ENCODE peak calls at places on chromosomes 1 and 21, in ten cellular contexts. V is NCI-H774; T is H7; W is psoas muscle; F is activated CD4-positive, alpha-beta T cell treated with anti-CD3 and anti-CD28 coated beads, Interleukin-2, amount 50 U/mL, for 1 hour; O is NCI-H1436 treated with DMSO at 0.1 percent for 48 hours; C is HTR-8/SVneo; J is M059J; H is activated T-cell treated with anti-CD3 and anti-CD28 coated beads for 1 hour; X is bronchial epithelial cell. R is an unnamed sample.

GRCh38 chr1:8495928-8496401 is 178.1 kb downstream of the SLC45A1 start:
- DNase-seq in V (no peak), T (no peak), W (no peak), F (no peak), O (no peak), C (no peak), J (peak; percentile 60), H (no peak), X (peak; percentile 39), R (peak; percentile 5)

GRCh38 chr1:186325239-186325638 is 49.8 kb downstream of the TPR start:
- DNase-seq in V (no peak), T (no peak), W (no peak), F (no peak), O (no peak), C (no peak), J (no peak), H (no peak), X (peak; percentile 26), R (no peak)

GRCh38 chr1:65209005-65209885 is 61.2 kb downstream of the AK4 start:
- DNase-seq in V (peak; percentile 41), T (peak; percentile 37), W (no peak), F (no peak), O (no peak), C (peak; percentile 54), J (peak; percentile 53), H (no peak), X (peak; percentile 45), R (no peak)

GRCh38 chr1:52460686-52461085 is 56.3 kb downstream of the PRPF38A start:
- DNase-seq in V (no peak), T (no peak), W (no peak), F (no peak), O (no peak), C (peak; percentile 5), J (peak; percentile 6), H (no peak), X (peak; percentile 70), R (no peak)

GRCh38 chr1:116988248-116988647 is 13.3 kb upstream of the CD101 start:
- DNase-seq in V (no peak), T (no peak), W (no peak), F (no peak), O (no peak), C (no peak), J (peak; percentile 86), H (no peak), X (peak; percentile 29), R (no peak)

GRCh38 chr1:186155594-186155993 is 219.5 kb downstream of the TPR start:
- DNase-seq in V (no peak), T (peak; percentile 10), W (no peak), F (no peak), O (no peak), C (peak; percentile 36), J (peak; percentile 77), H (no peak), X (peak; percentile 82), R (no peak)

GRCh38 chr21:41234574-41234973 is 66.6 kb downstream of the BACE2 start:
- DNase-seq in V (no peak), T (no peak), W (no peak), F (no peak), O (no peak), C (no peak), J (no peak), H (no peak), X (no peak), R (no peak)

GRCh38 chr1:119475866-119476439 is 31.1 kb upstream of the HSD3B1 start:
- DNase-seq in V (peak; percentile 26), T (peak; percentile 66), W (no peak), F (no peak), O (no peak), C (peak; percentile 30), J (peak; percentile 42), H (no peak), X (peak; percentile 66), R (no peak)

GRCh38 chr21:45974073-45975016 is 7.2 kb upstream of the COL6A1 start:
- DNase-seq in V (no peak), T (peak; percentile 90), W (peak; percentile 80), F (no peak), O (no peak), C (peak; percentile 64), J (peak; percentile 95), H (no peak), X (no peak), R (no peak)

GRCh38 chr1:17053071-17053684 is 654 bp downstream of the SDHB start:
- DNase-seq in V (no peak), T (no peak), W (no peak), F (no peak), O (no peak), C (no peak), J (no peak), H (no peak), X (no peak), R (no peak)

GRCh38 chr1:214640431-214641213 is 37.6 kb downstream of the CENPF start:
- DNase-seq in V (no peak), T (no peak), W (no peak), F (no peak), O (no peak), C (no peak), J (no peak), H (no peak), X (no peak), R (no peak)

GRCh38 chr1:118661769-118662320 is 326.3 kb downstream of the TBX15 start:
- DNase-seq in V (no peak), T (no peak), W (no peak), F (no peak), O (no peak), C (no peak), J (peak; percentile 47), H (no peak), X (no peak), R (no peak)

GRCh38 chr1:170305777-170306299 is 160.1 kb downstream of the NTMT2 start:
- DNase-seq in V (no peak), T (no peak), W (no peak), F (no peak), O (no peak), C (no peak), J (no peak), H (no peak), X (no peak), R (no peak)

GRCh38 chr1:51192213-51192843 is 43.7 kb upstream of the RNF11 start:
- DNase-seq in V (peak; percentile 66), T (peak; percentile 51), W (peak; percentile 70), F (peak; percentile 54), O (no peak), C (peak; percentile 44), J (peak; percentile 75), H (peak; percentile 42), X (peak; percentile 67), R (peak; percentile 44)

GRCh38 chr1:169866577-169866976 is 27.1 kb downstream of the SCYL3 start:
- DNase-seq in V (no peak), T (no peak), W (no peak), F (no peak), O (no peak), C (no peak), J (no peak), H (no peak), X (no peak), R (no peak)

GRCh38 chr1:6918286-6918907 is 133.1 kb downstream of the CAMTA1 start:
- DNase-seq in V (no peak), T (peak; percentile 30), W (no peak), F (no peak), O (no peak), C (no peak), J (no peak), H (no peak), X (peak; percentile 64), R (no peak)

GRCh38 chr1:31460027-31460426 is 47.0 kb downstream of the SERINC2 start:
- DNase-seq in V (no peak), T (peak; percentile 49), W (no peak), F (no peak), O (no peak), C (no peak), J (peak; percentile 24), H (no peak), X (no peak), R (no peak)

GRCh38 chr1:243213045-243213787 is 41.9 kb downstream of the CEP170 start:
- DNase-seq in V (no peak), T (no peak), W (no peak), F (no peak), O (no peak), C (no peak), J (no peak), H (no peak), X (peak; percentile 5), R (no peak)

GRCh38 chr1:164591858-164592257 is 32.9 kb downstream of the PBX1 start:
- DNase-seq in V (no peak), T (no peak), W (no peak), F (no peak), O (no peak), C (peak; percentile 42), J (peak; percentile 94), H (no peak), X (peak; percentile 43), R (no peak)

GRCh38 chr1:51217101-51217500 is 19.0 kb upstream of the RNF11 start:
- DNase-seq in V (no peak), T (no peak), W (no peak), F (no peak), O (no peak), C (no peak), J (no peak), H (no peak), X (no peak), R (no peak)